ENCODE peak calls at places on chromosomes 3 and 15, in eight cellular contexts. V is NCI-H1092, O is foreskin fibroblast, R is AG09319, H is fibroblast of mammary gland, Y is M059J, J is GM12891, B is SJSA1. F is an unnamed sample.

GRCh38 chr3:186909078-186909853 is 21.1 kb upstream of the ST6GAL1 start:
- DNase-seq in V (no peak), O (no peak), R (no peak), H (no peak), Y (no peak), J (no peak), B (no peak), F (no peak)

GRCh38 chr3:37671000-37671483 is 190.6 kb upstream of the CTDSPL start:
- DNase-seq in V (no peak), O (peak), R (peak), H (peak), Y (no peak), J (no peak), B (no peak), F (no peak)

GRCh38 chr3:77348244-77348855 is 308.5 kb downstream of the ROBO2 start:
- DNase-seq in V (no peak), O (peak), R (no peak), H (peak), Y (no peak), J (no peak), B (peak), F (peak)

GRCh38 chr15:91413142-91413541 is 313.1 kb downstream of the SV2B start:
- DNase-seq in V (no peak), O (no peak), R (no peak), H (peak), Y (peak), J (no peak), B (no peak), F (no peak)

GRCh38 chr3:172208586-172209332 is 169.4 kb downstream of the FNDC3B start:
- DNase-seq in V (no peak), O (peak), R (no peak), H (no peak), Y (peak), J (no peak), B (no peak), F (no peak)

GRCh38 chr3:111603679-111604643 is 8.8 kb upstream of the ZBED2 start:
- DNase-seq in V (no peak), O (no peak), R (no peak), H (no peak), Y (no peak), J (no peak), B (no peak), F (no peak)

GRCh38 chr3:8052599-8053185 is 448.9 kb upstream of the LMCD1 start:
- DNase-seq in V (no peak), O (no peak), R (no peak), H (peak), Y (no peak), J (no peak), B (no peak), F (no peak)

GRCh38 chr3:178436773-178437172 is 99.5 kb upstream of the KCNMB2 start:
- DNase-seq in V (no peak), O (peak), R (no peak), H (peak), Y (peak), J (peak), B (peak), F (peak)

GRCh38 chr15:92796163-92796611 is 103.9 kb upstream of the CHD2 start:
- DNase-seq in V (no peak), O (no peak), R (no peak), H (no peak), Y (no peak), J (no peak), B (no peak), F (no peak)

GRCh38 chr3:188404124-188404523 is 250.2 kb downstream of the LPP start:
- DNase-seq in V (no peak), O (no peak), R (no peak), H (no peak), Y (no peak), J (no peak), B (no peak), F (no peak)

GRCh38 chr3:54434761-54435160 is 312.4 kb downstream of the CACNA2D3 start:
- DNase-seq in V (no peak), O (no peak), R (no peak), H (no peak), Y (peak), J (no peak), B (no peak), F (no peak)

GRCh38 chr3:155934215-155934614 is 63.8 kb downstream of the GMPS start:
- DNase-seq in V (no peak), O (no peak), R (peak), H (peak), Y (no peak), J (no peak), B (no peak), F (no peak)

GRCh38 chr3:136835079-136835816 is 16.3 kb downstream of the SLC35G2 start:
- DNase-seq in V (no peak), O (no peak), R (no peak), H (no peak), Y (no peak), J (no peak), B (no peak), F (no peak)

GRCh38 chr3:196793224-196793623 is 53.6 kb downstream of the PAK2 start:
- DNase-seq in V (no peak), O (peak), R (peak), H (peak), Y (peak), J (no peak), B (peak), F (no peak)

GRCh38 chr3:46885612-46886011 is 8.1 kb downstream of the PTH1R start:
- DNase-seq in V (no peak), O (no peak), R (no peak), H (no peak), Y (no peak), J (no peak), B (no peak), F (no peak)

GRCh38 chr3:156742401-156742800 is 68.0 kb downstream of the TIPARP start:
- DNase-seq in V (no peak), O (no peak), R (no peak), H (no peak), Y (no peak), J (no peak), B (no peak), F (peak)